ENCODE peak calls at places on chromosomes 16 and 17, in seven cellular contexts. U is right atrium auricular region, H is ascending aorta, M is ovary, O is mammary epithelial cell, R is lower lobe of right lung, E is stomach. X is an unnamed sample. For H3K36me3 and H3K27me3, the result is how much of the 10 kb centered on the place peaks cover.

GRCh38 chr16:64627781-64628180 is 494.1 kb downstream of the CDH11 start:
- DNase-seq in U (no peak), H (no peak), E (no peak), M (no peak), O (no peak), R (no peak), X (no peak)

GRCh38 chr17:65530985-65531507 is 30.4 kb downstream of the AXIN2 start:
- DNase-seq in M (peak), H (no peak), E (no peak), U (no peak), O (no peak), R (no peak), X (no peak)

GRCh38 chr16:67269766-67270165 is 9.6 kb upstream of the PLEKHG4 start:
- DNase-seq in R (no peak), E (no peak), H (no peak), O (peak), M (no peak), U (no peak), X (no peak)

GRCh38 chr17:74742153-74742515 is 5.1 kb downstream of the RAB37 start:
- DNase-seq in O (no peak), H (no peak), R (no peak), E (no peak), U (no peak), M (no peak), X (peak)

GRCh38 chr16:31472559-31473203 is 729 bp downstream of the TGFB1I1 start:
- DNase-seq in U (peak), E (peak), M (peak), O (peak), R (peak), H (peak), X (peak)

GRCh38 chr17:28370035-28370743 is at the start of gene VTN:
- DNase-seq in H (peak), E (peak), M (no peak), R (peak), U (peak), O (no peak), X (no peak)

GRCh38 chr16:2765462-2766404 is 11.3 kb downstream of the ELOB start:
- DNase-seq in R (peak), M (no peak), U (no peak), E (no peak), O (no peak), H (no peak), X (no peak)

GRCh38 chr17:78541488-78542237 is 35.5 kb downstream of the DNAH17 start:
- DNase-seq in M (no peak), H (no peak), O (peak), U (no peak), R (peak), E (no peak), X (no peak)

GRCh38 chr16:1093284-1094123 is 2.5 kb downstream of the C1QTNF8 start:
- DNase-seq in E (no peak), H (no peak), R (no peak), M (no peak), O (no peak), U (no peak), X (no peak)

GRCh38 chr17:58991718-58992331 is 114.9 kb downstream of the TRIM37 start:
- DNase-seq in E (peak), M (no peak), O (no peak), U (no peak), R (no peak), H (no peak), X (peak)

GRCh38 chr17:5580367-5580766 is 3.9 kb downstream of the NLRP1 start:
- DNase-seq in O (no peak), E (no peak), R (no peak), U (no peak), M (no peak), H (no peak), X (no peak)

GRCh38 chr17:71547904-71548303 is 572.9 kb upstream of the SOX9 start:
- DNase-seq in O (no peak), H (no peak), E (no peak), R (no peak), M (no peak), U (no peak), X (no peak)

GRCh38 chr16:67781548-67781921 is 24.8 kb downstream of the RANBP10 start:
- DNase-seq in H (no peak), M (no peak), R (no peak), O (peak), E (no peak), U (no peak), X (no peak)

GRCh38 chr17:17196776-17197175 is 9.4 kb downstream of the PLD6 start:
- DNase-seq in R (no peak), U (no peak), M (no peak), E (no peak), H (no peak), O (peak), X (no peak)

GRCh38 chr17:16463341-16464000 is 28.5 kb downstream of the LRRC75A start:
- DNase-seq in H (peak), O (peak), M (no peak), R (no peak), U (no peak), E (peak), X (peak)

DNA sequence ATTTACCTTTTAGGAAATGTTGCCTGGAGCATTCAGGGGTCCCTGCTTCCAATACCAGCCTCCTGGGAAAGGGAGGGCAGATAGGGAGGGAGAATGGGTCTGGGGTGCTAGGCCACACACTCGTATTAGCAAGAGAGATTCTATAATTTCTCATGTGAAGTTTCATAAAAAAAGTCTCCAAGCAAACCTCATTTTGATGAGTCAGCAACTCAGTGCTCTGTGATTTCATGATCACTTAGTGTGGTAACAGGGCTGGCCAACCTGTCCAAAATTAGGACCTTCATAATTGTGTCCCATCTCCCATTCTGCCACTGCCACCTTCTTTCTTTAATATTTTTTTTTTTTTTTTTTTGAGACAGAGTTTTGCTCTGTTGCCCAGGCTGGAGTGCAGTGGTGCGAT is 41.4 kb downstream of the IGF2BP1 start:
- DNase-seq in M (no peak), O (no peak), H (no peak), U (no peak), E (no peak), R (no peak), X (no peak)
- H3K36me3 ChIP-seq in M (under half), O (under half), H (under half), U (under half), E (under half), R (under half), X (under half)

GRCh38 chr17:3474212-3474611 is 1.6 kb upstream of the ASPA start:
- DNase-seq in R (no peak), M (no peak), O (no peak), H (no peak), U (no peak), E (no peak), X (no peak)
- H3K27me3 ChIP-seq in R (under half), M (under half), O (under half), H (under half), U (under half), E (under half), X (under half)

GRCh38 chr16:85897384-85897783 is 1.6 kb upstream of the IRF8 start:
- DNase-seq in U (no peak), H (no peak), R (no peak), M (no peak), E (no peak), O (no peak), X (peak)

GRCh38 chr16:85891776-85892166 is 7.2 kb upstream of the IRF8 start:
- DNase-seq in M (no peak), E (no peak), H (no peak), O (no peak), U (peak), R (no peak), X (peak)

GRCh38 chr16:85891033-85891775 is 7.8 kb upstream of the IRF8 start:
- DNase-seq in R (no peak), H (no peak), E (peak), M (no peak), O (peak), U (no peak), X (no peak)

GRCh38 chr16:85898521-85899442 is at the start of gene IRF8:
- DNase-seq in U (peak), O (no peak), R (peak), E (peak), H (peak), M (peak), X (peak)

GRCh38 chr16:85894266-85894665 is 4.7 kb upstream of the IRF8 start:
- DNase-seq in H (no peak), M (no peak), O (no peak), U (peak), R (no peak), E (no peak), X (peak)
- TF ChIP-seq CTCF in H (no peak), M (no peak), O (peak), U (no peak), R (peak), E (no peak), X (peak)

GRCh38 chr17:14873996-14874395 is 391.1 kb downstream of the PMP22 start:
- DNase-seq in H (no peak), U (no peak), R (no peak), E (no peak), M (no peak), O (no peak), X (no peak)
- H3K36me3 ChIP-seq in H (under half), U (under half), R (under half), E (under half), M (under half), O (under half), X (under half)

DNA sequence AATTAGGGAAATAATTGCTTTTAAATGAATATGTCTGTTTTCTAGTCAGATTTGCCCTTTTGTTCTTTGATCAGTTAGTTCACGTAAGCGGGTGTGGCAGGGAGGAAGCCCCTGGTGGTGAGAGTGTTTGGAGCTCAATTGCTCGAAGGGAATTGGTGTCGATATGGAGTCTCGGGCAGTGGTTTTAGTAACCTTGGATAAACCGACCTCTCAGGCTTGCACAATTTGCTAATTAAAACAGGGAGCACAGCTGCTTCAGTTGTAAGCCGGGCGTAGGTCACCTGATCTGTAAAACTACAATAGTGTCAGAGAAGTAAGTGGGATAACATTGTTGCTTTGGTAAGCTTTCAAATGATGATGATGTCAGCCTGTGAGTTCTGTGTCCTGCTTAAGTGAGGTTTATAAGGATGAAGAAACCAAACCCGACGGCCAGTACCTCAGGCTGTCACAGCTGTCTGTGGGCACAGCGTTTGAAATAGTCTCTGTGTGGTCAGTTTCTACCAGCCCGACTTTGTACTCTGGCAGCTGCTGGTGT is 2.9 kb downstream of the ZNF750 start:
- DNase-seq in H (no peak), U (no peak), R (peak), M (peak), E (no peak), O (no peak), X (no peak)
- H3K27me3 ChIP-seq in H (under half), U (under half), R (under half), M (under half), E (under half), O (under half), X (under half)